ENCODE peak calls at places on chromosome 22, in nine cellular contexts. T, C, X, Z, H, F, J, I and M are unnamed samples.

GRCh38 chr22:44380716-44381500 is 68.2 kb upstream of the SHISAL1 start:
- DNase-seq in T (no peak), C (no peak), X (peak), Z (no peak), H (no peak), F (no peak), J (no peak), I (no peak), M (peak)

GRCh38 chr22:35509960-35510359 is 30.7 kb upstream of the RASD2 start:
- DNase-seq in T (no peak), C (no peak), X (no peak), Z (no peak), H (no peak), F (no peak), J (no peak), I (no peak), M (no peak)

GRCh38 chr22:42077486-42078125 is 1.9 kb upstream of the SMDT1 start:
- DNase-seq in T (no peak), C (no peak), X (no peak), Z (no peak), H (no peak), F (no peak), J (no peak), I (no peak), M (no peak)

GRCh38 chr22:42800731-42801536 is 56.1 kb downstream of the ARFGAP3 start:
- DNase-seq in T (no peak), C (no peak), X (no peak), Z (no peak), H (no peak), F (no peak), J (no peak), I (no peak), M (no peak)

GRCh38 chr22:48192920-48193319 is 1430.5 kb downstream of the TBC1D22A start:
- DNase-seq in T (no peak), C (peak), X (no peak), Z (no peak), H (no peak), F (no peak), J (no peak), I (no peak), M (no peak)

GRCh38 chr22:45200862-45201511 is 37.3 kb downstream of the NUP50 start:
- DNase-seq in T (no peak), C (no peak), X (no peak), Z (no peak), H (no peak), F (peak), J (no peak), I (peak), M (no peak)

GRCh38 chr22:33397381-33397907 is 339.3 kb upstream of the SYN3 start:
- DNase-seq in T (no peak), C (no peak), X (no peak), Z (no peak), H (no peak), F (no peak), J (no peak), I (no peak), M (peak)

GRCh38 chr22:49964493-49965290 is 4.1 kb downstream of the PIM3 start:
- DNase-seq in T (peak), C (no peak), X (peak), Z (no peak), H (peak), F (no peak), J (no peak), I (peak), M (no peak)

GRCh38 chr22:48711669-48712068 is 1116.0 kb downstream of the BRD1 start:
- DNase-seq in T (no peak), C (no peak), X (no peak), Z (no peak), H (no peak), F (no peak), J (no peak), I (no peak), M (no peak)

GRCh38 chr22:35355744-35356420 is 25.0 kb upstream of the HMOX1 start:
- DNase-seq in T (no peak), C (no peak), X (no peak), Z (no peak), H (no peak), F (no peak), J (no peak), I (no peak), M (peak)

GRCh38 chr22:29524440-29525191 is 28.9 kb downstream of the THOC5 start:
- DNase-seq in T (peak), C (peak), X (peak), Z (peak), H (peak), F (peak), J (no peak), I (peak), M (peak)
- TF ChIP-seq EZH2phosphoT487 in T (no peak), C (no peak), X (no peak), Z (no peak), H (no peak), F (no peak), J (no peak), I (no peak), M (no peak)

GRCh38 chr22:36863281-36863680 is 2.5 kb downstream of the NCF4 start:
- DNase-seq in T (no peak), C (no peak), X (no peak), Z (no peak), H (no peak), F (no peak), J (no peak), I (no peak), M (no peak)

GRCh38 chr22:36864454-36865215 is 3.8 kb downstream of the NCF4 start:
- DNase-seq in T (no peak), C (no peak), X (no peak), Z (no peak), H (no peak), F (no peak), J (no peak), I (no peak), M (no peak)

GRCh38 chr22:36863979-36864378 is 3.2 kb downstream of the NCF4 start:
- DNase-seq in T (no peak), C (no peak), X (no peak), Z (no peak), H (no peak), F (no peak), J (no peak), I (no peak), M (no peak)

GRCh38 chr22:36860821-36861659 is at the start of gene NCF4:
- DNase-seq in T (no peak), C (peak), X (no peak), Z (no peak), H (peak), F (no peak), J (no peak), I (no peak), M (no peak)

GRCh38 chr22:36862251-36863242 is 1.7 kb downstream of the NCF4 start:
- DNase-seq in T (no peak), C (peak), X (no peak), Z (no peak), H (no peak), F (no peak), J (no peak), I (no peak), M (no peak)
- TF ChIP-seq EZH2phosphoT487 in T (no peak), C (no peak), X (no peak), Z (no peak), H (no peak), F (no peak), J (no peak), I (no peak), M (no peak)

GRCh38 chr22:38696606-38697005 is 4.1 kb downstream of the JOSD1 start:
- DNase-seq in T (peak), C (no peak), X (no peak), Z (no peak), H (no peak), F (peak), J (peak), I (no peak), M (peak)
- TF ChIP-seq EZH2phosphoT487 in T (no peak), C (no peak), X (no peak), Z (no peak), H (no peak), F (no peak), J (no peak), I (no peak), M (no peak)

DNA sequence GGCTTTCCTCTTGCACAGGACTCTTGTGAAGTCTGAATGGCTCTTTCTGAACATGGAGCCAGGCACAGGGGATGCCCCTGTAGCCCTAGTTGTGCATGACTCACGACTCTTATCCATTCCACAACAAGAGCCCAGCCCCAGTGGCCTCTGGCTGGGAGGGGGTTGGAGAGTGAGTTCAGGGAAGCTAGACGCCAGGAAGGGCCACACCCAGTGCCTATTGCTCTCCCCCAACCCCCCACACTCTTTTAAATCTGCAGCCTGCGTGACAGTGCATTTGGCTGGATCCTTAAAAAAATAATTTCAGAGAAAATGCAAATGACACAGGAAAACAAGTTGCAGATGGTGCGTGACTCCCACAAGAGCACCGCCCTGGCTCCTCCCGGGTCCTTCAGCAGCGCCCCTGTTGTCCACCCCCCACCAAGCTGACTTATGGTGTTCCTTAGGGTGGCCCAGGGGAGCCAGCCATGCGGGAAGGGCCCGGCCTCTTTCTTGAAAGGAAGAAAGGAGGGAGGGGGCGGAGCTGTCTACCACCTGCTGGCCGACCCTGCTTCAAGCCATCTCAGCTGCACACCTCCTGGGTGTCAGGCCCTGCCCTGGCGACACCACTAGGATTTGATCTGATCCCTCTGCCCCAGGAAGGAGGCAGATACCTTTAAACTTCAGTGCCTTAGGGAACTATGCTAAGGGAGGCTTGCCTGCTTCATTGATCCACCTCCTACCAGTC is 74.7 kb downstream of the MN1 start:
- DNase-seq in T (peak), C (no peak), X (no peak), Z (peak), H (no peak), F (peak), J (no peak), I (no peak), M (peak)
- TF ChIP-seq EZH2phosphoT487 in T (no peak), C (no peak), X (no peak), Z (no peak), H (no peak), F (no peak), J (no peak), I (no peak), M (no peak)

GRCh38 chr22:25023879-25024278 is 71.4 kb downstream of the KIAA1671 start:
- DNase-seq in T (no peak), C (no peak), X (no peak), Z (no peak), H (no peak), F (no peak), J (no peak), I (no peak), M (no peak)
- TF ChIP-seq EZH2phosphoT487 in T (no peak), C (no peak), X (no peak), Z (no peak), H (no peak), F (no peak), J (no peak), I (no peak), M (no peak)

GRCh38 chr22:18050065-18050464 is 25.7 kb upstream of the MICAL3 start:
- DNase-seq in T (no peak), C (no peak), X (no peak), Z (no peak), H (no peak), F (no peak), J (no peak), I (no peak), M (no peak)
- TF ChIP-seq EZH2phosphoT487 in T (no peak), C (no peak), X (no peak), Z (no peak), H (no peak), F (no peak), J (no peak), I (no peak), M (no peak)